ENCODE peak calls at places on chromosomes 13 and 19, in seven cellular contexts. I is left ventricle myocardium inferior; F is astrocyte; H is uterus; W is mucosa of descending colon; J is CD4-positive, alpha-beta T cell; M is cardiac fibroblast. U is an unnamed sample.

GRCh38 chr19:9914001-9914314 is 22.4 kb downstream of the OLFM2 start:
- DNase-seq in W (no peak), F (no peak), J (no peak), I (no peak), M (no peak), H (no peak), U (no peak)

GRCh38 chr19:12938054-12938535 is 314 bp upstream of the CALR start:
- DNase-seq in M (peak; percentile 100), F (peak; percentile 97), I (peak; percentile 100), W (peak; percentile 99), J (peak; percentile 98), H (peak; percentile 99), U (peak; percentile 96)

GRCh38 chr13:91148098-91148497 is 199.4 kb upstream of the MIR17HG start:
- DNase-seq in J (no peak), W (no peak), H (no peak), M (no peak), I (no peak), F (no peak), U (no peak)

GRCh38 chr19:47152205-47152604 is 21.6 kb downstream of the SAE1 start:
- DNase-seq in I (no peak), M (no peak), J (no peak), W (no peak), F (no peak), H (no peak), U (no peak)

GRCh38 chr19:14433454-14434156 is 499 bp downstream of the PKN1 start:
- DNase-seq in I (no peak), M (no peak), F (no peak), J (peak; percentile 19), W (peak; percentile 82), H (peak; percentile 40), U (peak; percentile 60)

GRCh38 chr19:12996542-12997094 is 1.3 kb downstream of the NFIX start:
- DNase-seq in W (peak; percentile 67), H (no peak), F (no peak), M (no peak), I (no peak), J (no peak), U (no peak)

GRCh38 chr19:45035755-45036154 is 3.1 kb upstream of the CLASRP start:
- DNase-seq in W (no peak), I (no peak), J (no peak), F (no peak), M (no peak), H (no peak), U (no peak)

GRCh38 chr19:49861541-49862410 is 5.6 kb downstream of the PNKP start:
- DNase-seq in M (no peak), W (peak; percentile 44), J (no peak), H (peak; percentile 18), F (no peak), I (no peak), U (no peak)

DNA sequence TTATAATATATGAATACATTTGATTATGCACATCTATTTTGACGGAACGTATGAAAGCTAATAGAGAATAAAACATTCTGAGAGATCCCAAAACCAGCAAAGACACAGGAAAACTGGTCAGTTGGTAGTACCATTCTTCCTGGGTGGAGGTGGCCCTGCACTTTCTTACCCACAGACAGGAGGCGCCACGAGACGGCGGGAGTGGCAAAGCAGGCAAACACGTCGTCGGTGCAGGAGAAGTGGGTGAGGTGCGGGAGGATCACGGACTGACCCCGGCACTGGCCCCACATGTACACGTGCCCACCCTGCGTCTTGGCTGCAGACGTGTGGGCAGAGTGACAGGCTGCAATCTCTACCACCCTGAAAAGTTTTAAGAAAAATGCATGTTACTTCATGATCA is 36.1 kb downstream of the RCBTB1 start:
- DNase-seq in J (no peak), I (no peak), W (no peak), F (no peak), H (no peak), M (no peak), U (no peak)
- TF ChIP-seq CTCF in J (no peak), I (peak; percentile 19), W (no peak), F (no peak), H (no peak), M (peak; percentile 33), U (no peak)

GRCh38 chr13:114061746-114062145 is 70.7 kb downstream of the RASA3 start:
- DNase-seq in F (no peak), W (no peak), M (no peak), H (no peak), I (no peak), J (no peak), U (no peak)
- TF ChIP-seq CTCF in F (no peak), W (no peak), M (no peak), H (no peak), I (no peak), J (no peak), U (no peak)

GRCh38 chr13:40535345-40535836 is 131.1 kb downstream of the FOXO1 start:
- DNase-seq in J (no peak), I (no peak), W (no peak), F (no peak), H (no peak), M (no peak), U (no peak)

GRCh38 chr13:40536443-40537113 is 129.9 kb downstream of the FOXO1 start:
- DNase-seq in W (peak; percentile 55), I (no peak), F (no peak), J (no peak), M (no peak), H (no peak), U (no peak)

GRCh38 chr13:40533072-40533471 is 133.4 kb downstream of the FOXO1 start:
- DNase-seq in W (no peak), M (no peak), F (no peak), I (no peak), H (no peak), J (no peak), U (no peak)

GRCh38 chr13:40537146-40537895 is 129.1 kb downstream of the FOXO1 start:
- DNase-seq in M (no peak), I (no peak), H (no peak), W (no peak), J (no peak), F (no peak), U (no peak)

DNA sequence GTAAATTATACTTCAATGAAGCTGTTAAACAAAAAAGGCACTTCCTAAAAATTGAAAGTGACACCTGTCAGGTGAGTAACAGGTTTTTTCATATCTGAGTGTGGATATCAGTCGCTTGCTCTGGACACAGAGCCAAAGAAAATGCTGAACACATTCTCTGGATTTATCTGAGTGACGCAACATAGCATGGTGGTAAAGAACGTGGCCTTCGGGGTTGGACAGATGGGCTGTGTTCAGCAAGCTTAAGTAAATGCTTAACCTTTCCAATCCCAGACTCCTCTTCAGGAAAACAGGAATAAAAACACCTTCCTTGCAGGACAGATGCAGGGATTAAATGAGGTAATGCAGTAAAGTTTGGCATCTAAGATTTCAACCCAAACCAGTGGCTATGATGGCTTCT is 132.0 kb downstream of the FOXO1 start:
- DNase-seq in I (no peak), J (no peak), H (no peak), W (no peak), F (peak; percentile 10), M (no peak), U (no peak)
- TF ChIP-seq CTCF in I (no peak), J (no peak), H (no peak), W (no peak), F (no peak), M (no peak), U (no peak)

GRCh38 chr13:87274209-87274819 is 396.9 kb upstream of the SLITRK5 start:
- DNase-seq in I (no peak), H (no peak), W (no peak), F (peak; percentile 22), M (peak; percentile 23), J (no peak), U (peak; percentile 11)

DNA sequence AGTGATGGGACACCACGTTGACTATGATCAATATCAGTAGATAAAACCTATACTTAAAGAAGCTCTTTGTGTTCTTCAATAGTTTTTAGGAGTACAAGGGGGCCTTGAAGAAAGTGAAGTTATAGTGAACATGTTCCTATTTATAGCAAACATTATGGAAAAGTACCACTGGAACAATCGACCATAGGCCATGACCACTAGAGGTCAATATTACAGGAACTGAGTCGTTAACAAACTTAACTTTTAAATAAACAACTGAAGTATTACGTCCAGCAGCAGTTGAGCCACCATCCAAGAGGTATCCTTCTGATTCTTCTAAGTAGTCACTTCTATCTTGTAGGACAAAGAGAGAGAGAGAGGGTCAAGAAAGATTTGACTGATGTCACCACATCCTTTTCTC is 391.0 kb upstream of the SLITRK5 start:
- DNase-seq in H (no peak), J (no peak), W (no peak), M (no peak), I (no peak), F (no peak), U (no peak)
- TF ChIP-seq CTCF in H (no peak), J (no peak), W (no peak), M (no peak), I (no peak), F (no peak), U (no peak)

DNA sequence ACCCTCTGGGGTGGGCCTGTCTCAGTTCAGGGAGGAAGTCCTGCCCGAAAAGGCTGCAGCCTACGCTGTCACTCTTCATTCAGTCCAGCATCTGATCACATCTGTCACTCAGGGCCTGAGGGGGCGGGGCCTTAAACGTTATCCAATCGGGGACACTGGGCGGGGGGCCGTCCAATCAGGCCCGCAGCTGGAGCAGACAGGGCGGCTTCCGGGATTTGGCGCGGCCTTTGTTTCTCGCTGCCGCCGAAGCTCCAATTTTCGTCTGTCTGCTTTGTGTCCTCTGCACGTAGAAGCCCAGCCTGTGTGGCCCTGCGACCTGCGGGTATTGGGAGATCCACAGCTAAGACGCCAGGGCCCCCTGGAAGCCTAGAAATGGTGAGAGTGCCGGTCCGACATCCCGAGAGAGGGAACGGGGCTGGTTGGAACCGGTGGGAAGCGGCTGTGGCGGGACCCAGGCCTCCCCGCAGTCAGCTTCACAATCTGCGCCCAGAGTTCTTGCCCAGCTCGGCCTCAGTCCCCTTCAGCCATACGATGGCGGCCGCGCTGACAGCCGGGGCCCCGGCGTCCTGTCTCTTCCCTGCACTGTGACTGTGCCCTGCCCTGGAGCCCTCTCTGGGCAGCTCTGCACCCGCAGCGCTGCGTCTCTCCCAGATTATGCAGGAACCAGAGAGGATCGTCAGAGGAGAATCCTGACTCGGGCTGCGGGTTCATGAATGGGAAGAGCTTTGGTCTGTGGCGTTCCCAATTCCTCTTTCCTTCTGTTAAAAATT is at the start of gene ZNF730:
- DNase-seq in M (peak; percentile 85), J (no peak), W (peak; percentile 64), F (peak; percentile 69), H (peak; percentile 18), I (peak; percentile 33), U (no peak)
- TF ChIP-seq CTCF in M (no peak), J (no peak), W (no peak), F (no peak), H (no peak), I (no peak), U (no peak)

DNA sequence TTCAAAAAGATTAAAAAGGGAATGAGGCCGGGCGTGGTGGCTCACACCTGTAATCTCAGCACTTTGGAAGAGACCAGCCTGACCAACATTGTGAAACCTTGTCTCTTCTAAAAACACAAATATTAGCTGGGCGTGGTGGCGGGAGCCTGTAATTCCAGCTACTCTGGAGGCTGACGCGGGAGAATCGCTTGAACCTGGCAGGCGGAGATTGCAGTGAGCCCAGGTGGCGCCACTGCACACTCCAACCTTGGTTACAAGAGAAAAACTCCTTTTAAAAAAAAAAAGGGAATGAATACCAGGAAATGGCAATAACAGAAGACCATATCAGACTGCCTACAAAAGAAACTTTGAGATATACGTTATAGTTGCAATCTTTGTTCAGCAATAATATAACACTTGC is 1244.5 kb downstream of the PCDH9 start:
- DNase-seq in W (peak; percentile 34), J (no peak), H (no peak), M (no peak), I (no peak), F (no peak), U (no peak)
- TF ChIP-seq CTCF in W (no peak), J (no peak), H (no peak), M (no peak), I (no peak), F (no peak), U (no peak)